ENCODE peak calls at places on chromosomes 4 and X, in six cellular contexts. I is colonic mucosa, J is Peyer's patch, L is heart left ventricle, N is tibial artery, P is stomach. B is an unnamed sample. For H3K4me1, the result is how much of the 10 kb centered on the place peaks cover.

GRCh38 chrX:136147966-136148365 is 633 bp downstream of the FHL1 start:
- DNase-seq in I (no peak), J (no peak), L (peak), N (no peak), P (no peak), B (peak)

GRCh38 chr4:65943076-65943475 is 272.8 kb upstream of the EPHA5 start:
- DNase-seq in I (no peak), J (no peak), L (no peak), N (no peak), P (no peak), B (no peak)

GRCh38 chrX:43741843-43742573 is 85.9 kb downstream of the MAOA start:
- DNase-seq in I (no peak), J (no peak), L (peak), N (no peak), P (no peak), B (no peak)

GRCh38 chr4:168877779-168878491 is 132.1 kb downstream of the CBR4 start:
- DNase-seq in I (peak), J (no peak), L (peak), N (peak), P (no peak), B (peak)

GRCh38 chr4:18075823-18076433 is 54.4 kb upstream of the LCORL start:
- DNase-seq in I (peak), J (peak), L (peak), N (no peak), P (peak), B (peak)

GRCh38 chr4:116023049-116023448 is 909.6 kb upstream of the NDST4 start:
- DNase-seq in I (no peak), J (no peak), L (no peak), N (no peak), P (no peak), B (no peak)

GRCh38 chr4:137608085-137608484 is 75.8 kb upstream of the PCDH18 start:
- DNase-seq in I (no peak), J (no peak), L (no peak), N (peak), P (no peak), B (no peak)

GRCh38 chrX:68658530-68658929 is 11.1 kb downstream of the STARD8 start:
- DNase-seq in I (no peak), J (no peak), L (peak), N (no peak), P (no peak), B (no peak)

GRCh38 chr4:39635023-39635422 is 3.6 kb downstream of the SMIM14 start:
- DNase-seq in I (peak), J (no peak), L (no peak), N (no peak), P (peak), B (no peak)

GRCh38 chr4:146398896-146399443 is 122.8 kb downstream of the SLC10A7 start:
- DNase-seq in I (no peak), J (no peak), L (no peak), N (no peak), P (no peak), B (no peak)

GRCh38 chr4:98905297-98905696 is 23.6 kb downstream of the EIF4E start:
- DNase-seq in I (no peak), J (no peak), L (no peak), N (no peak), P (no peak), B (no peak)

GRCh38 chrX:2449135-2449886 is 51.5 kb downstream of the DHRSX start:
- DNase-seq in I (no peak), J (no peak), L (no peak), N (no peak), P (no peak), B (no peak)

GRCh38 chr4:6268650-6269399 is 825 bp upstream of the WFS1 start:
- DNase-seq in I (no peak), J (no peak), L (no peak), N (no peak), P (no peak), B (no peak)

GRCh38 chr4:122010610-122011009 is 58.8 kb upstream of the TRPC3 start:
- DNase-seq in I (no peak), J (no peak), L (no peak), N (no peak), P (no peak), B (no peak)

GRCh38 chr4:148163011-148163410 is 279.2 kb downstream of the NR3C2 start:
- DNase-seq in I (no peak), J (no peak), L (no peak), N (no peak), P (no peak), B (no peak)

GRCh38 chr4:17613761-17614415 is 553 bp upstream of the MED28 start:
- DNase-seq in I (no peak), J (no peak), L (no peak), N (no peak), P (no peak), B (no peak)

GRCh38 chrX:11296051-11296450 is 2.8 kb downstream of the AMELX start:
- DNase-seq in I (no peak), J (no peak), L (no peak), N (no peak), P (no peak), B (no peak)

GRCh38 chr4:9924750-9925149 is 96.5 kb downstream of the SLC2A9 start:
- DNase-seq in I (no peak), J (no peak), L (no peak), N (no peak), P (no peak), B (no peak)

GRCh38 chr4:184408021-184408710 is 66.2 kb downstream of the IRF2 start:
- DNase-seq in I (no peak), J (no peak), L (no peak), N (no peak), P (no peak), B (no peak)

GRCh38 chr4:5371415-5372190 is 320.3 kb downstream of the STK32B start:
- DNase-seq in I (no peak), J (no peak), L (no peak), N (no peak), P (no peak), B (no peak)

GRCh38 chr4:144906181-144906895 is 191.7 kb downstream of the ANAPC10 start:
- DNase-seq in I (no peak), J (no peak), L (no peak), N (no peak), P (no peak), B (peak)

GRCh38 chrX:8504451-8504850 is 39.8 kb downstream of the VCX3B start:
- DNase-seq in I (no peak), J (no peak), L (no peak), N (no peak), P (no peak), B (no peak)

GRCh38 chr4:16745887-16746286 is 152.6 kb downstream of the LDB2 start:
- DNase-seq in I (no peak), J (no peak), L (no peak), N (no peak), P (no peak), B (no peak)

GRCh38 chr4:110164251-110164650 is 34.2 kb downstream of the ELOVL6 start:
- DNase-seq in I (no peak), J (no peak), L (no peak), N (no peak), P (no peak), B (no peak)

GRCh38 chr4:114277690-114278089 is 298.2 kb upstream of the ARSJ start:
- DNase-seq in I (no peak), J (no peak), L (no peak), N (no peak), P (no peak), B (no peak)

GRCh38 chr4:82787342-82787741 is 11.3 kb downstream of the SCD5 start:
- DNase-seq in I (no peak), J (no peak), L (no peak), N (no peak), P (no peak), B (no peak)

GRCh38 chrX:115606861-115607260 is 45.9 kb downstream of the PLS3 start:
- DNase-seq in I (no peak), J (no peak), L (no peak), N (no peak), P (no peak), B (no peak)

GRCh38 chrX:78123190-78123589 is 16.3 kb downstream of the TAF9B start:
- DNase-seq in I (no peak), J (no peak), L (no peak), N (no peak), P (no peak), B (no peak)

GRCh38 chr4:142696334-142697122 is 149.6 kb downstream of the INPP4B start:
- DNase-seq in I (no peak), J (peak), L (no peak), N (no peak), P (no peak), B (no peak)

GRCh38 chr4:56723201-56723605 is 42.1 kb upstream of the HOPX start:
- DNase-seq in I (no peak), J (no peak), L (no peak), N (no peak), P (no peak), B (no peak)

GRCh38 chrX:38126179-38126578 is 94.5 kb downstream of the SRPX start:
- DNase-seq in I (no peak), J (no peak), L (no peak), N (no peak), P (no peak), B (no peak)

GRCh38 chr4:177809786-177810185 is 367.5 kb upstream of the AGA start:
- DNase-seq in I (no peak), J (peak), L (no peak), N (no peak), P (no peak), B (no peak)

GRCh38 chrX:37879692-37880091 is 32.3 kb upstream of the DYNLT3 start:
- DNase-seq in I (no peak), J (no peak), L (no peak), N (no peak), P (no peak), B (no peak)

GRCh38 chr4:19945501-19945900 is 306.2 kb upstream of the SLIT2 start:
- DNase-seq in I (no peak), J (no peak), L (no peak), N (no peak), P (no peak), B (no peak)

GRCh38 chrX:16659326-16659725 is 9.4 kb downstream of the S100G start:
- DNase-seq in I (no peak), J (no peak), L (no peak), N (no peak), P (no peak), B (no peak)

GRCh38 chr4:24235609-24236008 is 345.8 kb upstream of the PPARGC1A start:
- DNase-seq in I (peak), J (peak), L (no peak), N (no peak), P (no peak), B (no peak)

GRCh38 chrX:103407776-103408175 is 31.4 kb downstream of the BEX3 start:
- DNase-seq in I (no peak), J (no peak), L (no peak), N (no peak), P (no peak), B (no peak)

GRCh38 chrX:151713859-151714258 is 2.0 kb upstream of the FATE1 start:
- DNase-seq in I (no peak), J (peak), L (no peak), N (no peak), P (no peak), B (no peak)

DNA sequence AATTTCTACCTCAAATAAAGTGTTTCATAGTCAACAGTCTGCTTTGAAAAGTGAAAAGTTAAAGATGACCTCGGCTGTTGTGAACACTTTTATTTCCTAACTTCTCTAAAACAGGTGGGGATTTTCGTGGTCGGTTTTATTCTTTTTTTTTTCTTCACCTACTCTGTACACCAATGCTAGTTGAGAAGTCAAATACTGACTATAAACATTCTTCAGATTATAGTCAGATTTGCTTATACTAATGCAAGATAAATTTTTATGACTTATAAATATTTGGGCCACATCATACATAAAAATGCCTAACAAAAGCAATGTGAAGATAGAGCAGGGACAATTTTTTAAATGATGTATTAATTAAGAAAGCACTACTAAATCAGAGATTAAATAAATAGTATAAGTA is 98.1 kb upstream of the GPR34 start:
- DNase-seq in I (no peak), J (no peak), L (no peak), N (no peak), P (no peak), B (no peak)
- H3K4me3 ChIP-seq in I (no peak), J (no peak), L (no peak), N (no peak), P (no peak), B (no peak)

GRCh38 chr4:2809610-2810180 is 16.8 kb downstream of the SH3BP2 start:
- DNase-seq in I (no peak), J (no peak), L (no peak), N (no peak), P (no peak), B (no peak)
- H3K4me1 ChIP-seq in I (under half), J (half or more), L (half or more), N (under half), P (half or more), B (under half)

DNA sequence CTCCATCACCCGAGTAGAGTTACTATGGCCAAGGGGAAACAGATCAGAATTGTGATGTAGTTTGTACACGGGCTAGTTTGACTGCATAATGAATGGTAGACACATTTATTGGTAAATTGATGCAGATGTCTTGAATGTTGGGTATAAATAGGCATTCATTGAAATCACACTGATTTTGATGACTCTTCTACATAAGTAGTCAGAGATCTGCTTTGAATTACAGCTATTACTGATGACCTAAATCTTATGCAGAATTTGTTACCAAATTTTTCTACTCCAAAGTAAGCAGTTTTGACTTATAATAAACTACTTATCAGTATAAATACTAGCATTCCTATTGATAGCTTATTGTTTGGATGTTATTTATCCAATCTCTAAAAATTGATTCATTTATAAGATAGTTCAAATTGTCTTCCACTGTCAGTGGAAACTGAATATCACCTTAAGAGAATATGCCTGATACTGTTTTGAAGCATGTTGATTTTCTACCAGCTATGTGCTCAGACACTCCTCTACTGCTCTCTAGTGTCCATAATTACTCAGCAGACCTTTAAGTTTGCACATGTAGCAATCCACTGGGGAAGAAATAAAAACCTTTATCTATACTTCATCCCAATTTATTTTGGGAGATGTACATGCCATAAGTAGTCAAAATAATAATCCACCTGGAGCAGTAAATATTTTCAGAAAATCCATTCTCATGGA is 120.3 kb downstream of the RASL11B start:
- DNase-seq in I (no peak), J (no peak), L (no peak), N (no peak), P (no peak), B (no peak)
- TF ChIP-seq CTCF in I (peak), J (peak), L (peak), N (peak), P (peak), B (no peak)

GRCh38 chr4:186105721-186106335 is 1.3 kb downstream of the FAM149A start:
- DNase-seq in I (peak), J (peak), L (no peak), N (no peak), P (no peak), B (no peak)
- H3K4me3 ChIP-seq in I (peak), J (peak), L (peak), N (peak), P (peak), B (peak)

DNA sequence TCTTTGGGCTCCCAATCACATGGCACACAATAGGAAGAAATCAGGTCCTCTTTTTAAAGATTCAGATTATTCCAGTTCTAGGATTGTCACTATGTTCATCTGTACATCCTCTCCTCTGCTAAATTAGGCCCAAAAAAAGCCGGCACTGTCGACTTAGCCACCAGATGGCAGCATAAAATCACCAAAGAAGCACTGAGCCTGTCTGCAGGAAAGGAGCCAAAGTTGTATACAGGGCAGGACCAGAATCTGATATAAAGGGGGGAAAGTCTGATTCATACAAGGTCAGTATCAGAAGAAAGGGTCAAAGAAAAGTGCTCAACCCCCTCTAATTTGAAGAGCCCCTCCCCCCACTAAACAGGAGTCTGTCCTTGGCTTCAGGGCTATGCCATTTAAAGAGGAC is 292.5 kb downstream of the CHIC1 start:
- DNase-seq in I (peak), J (peak), L (peak), N (no peak), P (peak), B (peak)
- H3K4me1 ChIP-seq in I (under half), J (under half), L (under half), N (under half), P (under half), B (under half)

GRCh38 chr4:13928214-13928613 is 300.7 kb upstream of the BOD1L1 start:
- DNase-seq in I (no peak), J (no peak), L (no peak), N (no peak), P (no peak), B (no peak)
- TF ChIP-seq CTCF in I (no peak), J (no peak), L (no peak), N (no peak), P (no peak), B (no peak)

GRCh38 chr4:185811509-185812364 is at the start of gene SORBS2:
- DNase-seq in I (peak), J (peak), L (no peak), N (no peak), P (peak), B (peak)

GRCh38 chr4:185809517-185810071 is 2.4 kb downstream of the SORBS2 start:
- DNase-seq in I (no peak), J (no peak), L (no peak), N (no peak), P (no peak), B (no peak)

GRCh38 chr4:185813133-185813532 is 1.1 kb upstream of the SORBS2 start:
- DNase-seq in I (no peak), J (no peak), L (no peak), N (no peak), P (no peak), B (no peak)

GRCh38 chr4:185805979-185806378 is 6.0 kb downstream of the SORBS2 start:
- DNase-seq in I (no peak), J (no peak), L (no peak), N (no peak), P (no peak), B (no peak)

DNA sequence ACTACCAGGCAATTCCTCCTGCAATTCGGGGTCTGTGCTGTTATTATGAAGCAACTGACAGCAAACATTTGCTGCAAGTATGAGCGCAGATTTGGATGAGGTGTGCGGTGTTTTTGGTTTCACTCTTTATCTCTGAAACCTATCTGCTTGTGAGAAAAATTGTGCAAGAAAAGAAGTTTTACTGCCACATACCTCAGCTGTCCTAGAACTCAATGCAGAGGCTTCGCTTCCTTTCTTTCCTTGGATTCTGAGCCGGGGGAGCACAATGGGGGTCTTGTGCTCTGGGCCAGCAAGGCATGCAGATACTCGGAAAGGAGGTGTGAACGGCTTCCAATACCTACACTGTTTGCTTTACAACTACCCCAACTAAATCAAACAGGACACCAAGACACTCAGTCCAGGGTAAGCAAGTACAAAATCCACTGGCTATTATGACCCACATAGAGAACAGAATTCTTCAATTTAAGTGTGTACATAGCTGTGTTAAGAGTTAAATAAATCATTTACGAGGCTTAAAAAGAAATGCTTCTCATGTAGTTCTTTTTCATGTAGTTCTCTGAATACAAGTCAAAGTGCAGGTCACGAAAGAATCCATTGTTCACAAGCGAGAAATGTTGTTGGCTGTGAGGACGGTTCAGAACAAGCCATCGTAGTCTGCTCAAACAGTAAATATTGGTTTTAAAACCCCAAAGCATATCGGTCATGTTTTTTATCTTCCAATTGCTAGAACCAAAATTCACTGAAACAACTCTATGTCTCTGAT is 1.1 kb downstream of the SORBS2 start:
- DNase-seq in I (no peak), J (no peak), L (no peak), N (no peak), P (no peak), B (peak)
- H3K4me3 ChIP-seq in I (peak), J (peak), L (peak), N (peak), P (peak), B (no peak)

GRCh38 chr4:180197471-180197870 is 2045.7 kb upstream of the TENM3 start:
- DNase-seq in I (no peak), J (no peak), L (no peak), N (no peak), P (no peak), B (no peak)

GRCh38 chr4:180205276-180205675 is 2037.9 kb upstream of the TENM3 start:
- DNase-seq in I (no peak), J (no peak), L (no peak), N (no peak), P (no peak), B (no peak)

GRCh38 chr4:180203349-180203748 is 2039.9 kb upstream of the TENM3 start:
- DNase-seq in I (no peak), J (no peak), L (no peak), N (no peak), P (no peak), B (no peak)
- H3K4me1 ChIP-seq in I (under half), J (under half), L (under half), N (under half), P (under half), B (under half)

GRCh38 chr4:102730968-102731533 is 29.7 kb downstream of the MANBA start:
- DNase-seq in I (no peak), J (no peak), L (no peak), N (no peak), P (no peak), B (no peak)
- TF ChIP-seq CTCF in I (no peak), J (no peak), L (no peak), N (no peak), P (no peak), B (no peak)

B was measured in mucosa of descending colon.